ENCODE peak calls at places on chromosomes 2 and 18, in six cellular contexts. Z is OCI-LY7, C is HCT116, G is neural progenitor cell, N is GM23338, I is GM23248. M is an unnamed sample.

GRCh38 chr2:128504242-128505149 is 185.8 kb upstream of the HS6ST1 start:
- DNase-seq in Z (peak; percentile 79), C (no peak), G (no peak), N (no peak), I (no peak), M (no peak)

GRCh38 chr18:36249392-36249791 is 48.1 kb upstream of the FHOD3 start:
- DNase-seq in Z (no peak), C (no peak), G (no peak), N (no peak), I (no peak), M (no peak)

GRCh38 chr2:142825861-142826260 is 51.6 kb upstream of the KYNU start:
- DNase-seq in Z (no peak), C (no peak), G (no peak), N (no peak), I (peak; percentile 19), M (no peak)

GRCh38 chr2:44004735-44005602 is 9.2 kb upstream of the LRPPRC start:
- DNase-seq in Z (peak; percentile 28), C (no peak), G (no peak), N (no peak), I (peak; percentile 7), M (no peak)

GRCh38 chr18:10114727-10115463 is 201.1 kb downstream of the VAPA start:
- DNase-seq in Z (no peak), C (no peak), G (no peak), N (no peak), I (no peak), M (no peak)

GRCh38 chr2:226911932-226912331 is 76.1 kb downstream of the RHBDD1 start:
- DNase-seq in Z (no peak), C (no peak), G (no peak), N (no peak), I (peak; percentile 67), M (no peak)

GRCh38 chr2:166384774-166385173 is 9.0 kb upstream of the SCN9A start:
- DNase-seq in Z (peak; percentile 34), C (no peak), G (peak; percentile 13), N (peak; percentile 53), I (peak; percentile 54), M (peak; percentile 37)

GRCh38 chr2:161237397-161238263 is 70.6 kb upstream of the PSMD14 start:
- DNase-seq in Z (peak; percentile 49), C (no peak), G (peak; percentile 82), N (peak; percentile 73), I (peak; percentile 72), M (peak; percentile 54)

GRCh38 chr2:102235491-102235890 is 48.7 kb downstream of the IL1RL2 start:
- DNase-seq in Z (no peak), C (no peak), G (peak; percentile 55), N (peak; percentile 56), I (peak; percentile 52), M (peak; percentile 46)

GRCh38 chr2:191215205-191215604 is 30.0 kb upstream of the MYO1B start:
- DNase-seq in Z (no peak), C (no peak), G (no peak), N (no peak), I (no peak), M (no peak)

GRCh38 chr2:191220671-191221070 is 24.5 kb upstream of the MYO1B start:
- DNase-seq in Z (no peak), C (no peak), G (no peak), N (no peak), I (no peak), M (no peak)

GRCh38 chr2:191217580-191217979 is 27.6 kb upstream of the MYO1B start:
- DNase-seq in Z (no peak), C (no peak), G (no peak), N (peak; percentile 52), I (peak; percentile 82), M (peak; percentile 46)

GRCh38 chr2:191215666-191216065 is 29.5 kb upstream of the MYO1B start:
- DNase-seq in Z (no peak), C (no peak), G (no peak), N (no peak), I (peak; percentile 43), M (no peak)

GRCh38 chr2:191218292-191218898 is 26.8 kb upstream of the MYO1B start:
- DNase-seq in Z (peak; percentile 57), C (peak; percentile 67), G (peak; percentile 88), N (peak; percentile 94), I (peak; percentile 46), M (peak; percentile 78)
- H3K4me2 ChIP-seq in Z (no peak overlapping the region), C (peak overlapping the region; percentile 39), G (no peak overlapping the region), N (no peak overlapping the region), I (peak overlapping the region; percentile 36), M (no peak overlapping the region)

DNA sequence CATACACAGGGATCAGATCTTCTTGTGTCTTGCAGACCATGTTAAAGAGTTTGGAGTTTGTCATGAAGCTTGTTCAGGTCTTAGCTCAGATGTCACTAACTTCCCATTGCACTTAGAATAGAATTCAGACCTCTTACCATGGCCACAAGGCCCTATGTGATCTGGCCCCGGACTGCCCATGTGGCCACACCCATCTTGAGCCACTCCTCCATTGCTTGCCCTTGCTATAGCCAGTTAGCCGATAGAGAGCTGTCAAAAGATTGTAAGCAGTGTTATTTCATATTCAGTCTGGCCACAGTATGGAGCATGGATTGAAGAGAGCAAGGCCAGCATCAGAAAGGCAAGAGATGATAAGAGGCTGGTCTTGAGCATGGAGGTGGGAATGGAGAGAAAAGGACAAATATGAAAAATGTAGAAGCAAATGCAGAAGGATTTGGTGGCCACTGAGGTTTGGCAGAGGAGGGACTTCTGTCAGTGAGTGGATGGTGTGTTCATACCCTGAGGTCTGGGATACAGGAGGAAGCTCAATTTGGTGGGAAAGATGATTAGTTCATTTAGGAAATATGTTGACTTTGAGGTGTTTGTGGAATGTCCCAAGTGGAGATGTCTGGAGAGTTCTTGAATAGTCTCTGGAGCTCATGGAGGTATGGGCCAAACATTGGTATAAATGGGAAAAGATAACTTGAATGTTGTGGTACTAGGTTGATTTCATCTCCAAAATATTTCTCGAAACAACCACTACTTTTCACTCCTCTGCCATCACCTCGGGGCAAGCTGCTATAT is 10.6 kb downstream of the DGUOK start:
- DNase-seq in Z (no peak), C (no peak), G (no peak), N (no peak), I (no peak), M (no peak)
- TF ChIP-seq EZH2phosphoT487 in Z (no peak), C (no peak), G (no peak), N (no peak), I (no peak), M (no peak)

DNA sequence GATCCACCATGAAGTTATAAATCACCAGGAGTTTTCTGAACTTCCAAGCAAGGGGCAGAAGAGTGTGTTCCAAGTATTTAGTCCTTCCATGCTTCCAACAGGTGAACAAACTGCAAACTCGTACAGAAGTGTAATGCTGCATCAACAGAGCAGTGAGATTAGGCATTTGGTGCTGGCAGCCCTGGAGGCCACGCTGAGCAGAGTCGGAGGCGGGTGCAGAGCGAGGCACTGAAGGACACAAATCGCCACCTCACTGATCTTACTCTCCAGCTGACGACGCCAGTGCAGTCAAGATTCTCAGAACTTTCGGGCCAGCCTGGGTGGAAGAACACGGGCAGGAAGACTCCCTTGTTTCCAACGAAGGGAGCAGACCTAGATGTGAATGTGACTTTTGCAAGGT is 39.2 kb downstream of the SERPINE2 start:
- DNase-seq in Z (no peak), C (no peak), G (no peak), N (no peak), I (no peak), M (no peak)
- H3K36me3 ChIP-seq in Z (no peaks in the 10 kb centered on the region), C (no peaks in the 10 kb centered on the region), G (no peaks in the 10 kb centered on the region), N (peaks cover 3% of the 10 kb centered on the region), I (peaks cover 80% of the 10 kb centered on the region), M (no peaks in the 10 kb centered on the region)

GRCh38 chr2:30218814-30219213 is 12.5 kb upstream of the LBH start:
- DNase-seq in Z (no peak), C (peak; percentile 92), G (no peak), N (no peak), I (no peak), M (no peak)
- H3K4me2 ChIP-seq in Z (no peak overlapping the region), C (peak overlapping the region; percentile 73), G (no peak overlapping the region), N (no peak overlapping the region), I (no peak overlapping the region), M (no peak overlapping the region)

GRCh38 chr2:176089843-176090395 is 2.6 kb upstream of the HOXD13 start:
- DNase-seq in Z (no peak), C (no peak), G (no peak), N (peak; percentile 13), I (no peak), M (no peak)

GRCh38 chr2:176090870-176091269 is 1.7 kb upstream of the HOXD13 start:
- DNase-seq in Z (no peak), C (no peak), G (no peak), N (peak; percentile 11), I (no peak), M (no peak)

GRCh38 chr2:176092270-176093144 is at the start of gene HOXD13:
- DNase-seq in Z (no peak), C (no peak), G (peak; percentile 80), N (peak; percentile 88), I (peak; percentile 79), M (peak; percentile 87)

GRCh38 chr2:176093145-176093888 is 796 bp downstream of the HOXD13 start:
- DNase-seq in Z (no peak), C (no peak), G (peak; percentile 71), N (no peak), I (peak; percentile 88), M (peak; percentile 49)

DNA sequence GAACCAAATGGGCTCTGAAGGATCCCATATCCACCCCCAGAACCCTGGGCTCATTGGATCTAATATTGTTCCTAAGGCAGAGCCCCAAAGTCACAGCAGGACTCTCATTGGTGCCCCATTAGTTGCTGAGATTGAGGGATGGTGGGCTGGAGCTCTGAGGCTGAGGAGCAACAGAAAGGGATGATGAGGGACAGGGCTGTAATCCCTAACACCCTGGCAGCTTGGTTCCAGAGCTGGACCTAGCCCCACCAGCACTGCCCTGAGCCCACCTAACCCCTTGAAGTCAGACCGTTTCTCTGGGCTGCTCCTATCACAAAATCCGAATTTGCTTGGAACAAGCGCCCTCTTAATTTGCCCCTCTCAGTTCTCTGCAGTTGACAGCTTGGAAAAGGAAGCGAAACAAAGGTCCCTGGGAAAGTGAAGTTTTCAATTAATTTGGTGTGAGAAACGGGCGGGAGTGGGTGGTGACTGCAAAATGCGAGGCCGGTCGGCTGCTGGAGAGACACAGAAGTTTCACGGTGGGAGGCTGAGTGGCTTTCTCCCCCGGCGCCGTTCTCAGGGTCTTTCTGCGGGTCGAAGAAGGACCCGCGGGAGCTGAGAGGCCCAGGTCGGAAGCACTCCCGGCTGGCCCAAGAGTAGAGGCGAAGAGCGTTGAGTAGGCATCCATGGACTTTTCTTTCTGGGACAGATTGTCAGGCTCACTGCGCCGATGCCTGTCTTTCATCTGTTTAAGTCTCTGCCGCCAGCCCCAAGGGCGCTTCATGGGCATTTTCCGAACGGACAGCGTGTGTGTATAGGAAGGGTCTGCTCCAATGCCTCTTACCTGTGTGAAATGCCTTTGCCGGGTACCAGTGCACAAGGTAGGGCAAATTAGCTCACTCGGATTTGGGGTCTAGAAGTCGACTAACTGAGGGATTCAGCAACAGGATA is 927 bp upstream of the HOXD13 start:
- DNase-seq in Z (no peak), C (no peak), G (no peak), N (peak; percentile 45), I (no peak), M (no peak)
- TF ChIP-seq EZH2phosphoT487 in Z (no peak), C (no peak), G (peak; percentile 95), N (peak; percentile 96), I (no peak), M (peak; percentile 87)

DNA sequence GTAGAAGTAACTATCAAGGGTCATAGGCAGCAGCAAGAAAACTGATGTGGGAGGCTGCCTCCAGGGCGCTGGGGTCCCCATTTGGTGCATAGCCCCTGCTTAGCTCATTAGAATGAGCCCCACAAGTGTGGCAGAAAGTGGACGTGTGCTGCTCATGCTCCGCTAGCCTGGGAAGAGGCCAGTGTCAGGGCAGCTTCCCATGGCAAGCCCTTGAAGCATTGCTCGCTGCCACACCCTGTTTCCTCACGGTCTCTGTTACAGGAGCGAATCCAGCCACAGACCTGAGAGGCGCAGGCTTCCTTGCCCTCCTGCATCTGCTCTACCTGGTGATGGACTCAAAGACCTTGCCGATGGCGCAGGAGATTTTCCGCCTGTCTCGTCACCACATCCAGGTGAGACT is 22.5 kb downstream of the ELMOD3 start:
- DNase-seq in Z (no peak), C (no peak), G (no peak), N (no peak), I (peak; percentile 14), M (no peak)
- H3K36me3 ChIP-seq in Z (peaks cover 44% of the 10 kb centered on the region), C (no peaks in the 10 kb centered on the region), G (peaks cover 17% of the 10 kb centered on the region), N (peaks cover 16% of the 10 kb centered on the region), I (peaks cover 26% of the 10 kb centered on the region), M (no peaks in the 10 kb centered on the region)

M was measured in hepatocyte.